ENCODE peak calls at places on chromosomes 16 and 17, in ten cellular contexts. H is mesenteric fat pad; F is CD8-positive, alpha-beta memory T cell; L is WERI-Rb-1; Q is EL; Y is neural progenitor cell; X is NCI-H345; K is stimulated activated CD4-positive, alpha-beta T cell treated with anti-CD3 and anti-CD28 coated beads, Interleukin-4, amount 100 ng/mL, for 1 hour; V is ACHN; M is activated CD4-positive, CD25-positive, alpha-beta regulatory T cell. U is an unnamed sample.

GRCh38 chr17:33508215-33508614 is 215.1 kb upstream of the ASIC2 start:
- DNase-seq in H (no peak), F (no peak), L (no peak), Q (no peak), Y (no peak), X (no peak), K (no peak), V (no peak), M (no peak), U (no peak)

GRCh38 chr16:5056347-5056746 is 9.4 kb downstream of the C16orf89 start:
- DNase-seq in H (no peak), F (peak), L (peak), Q (peak), Y (peak), X (no peak), K (peak), V (no peak), M (no peak), U (peak)

GRCh38 chr16:12781777-12782176 is 21.9 kb downstream of the CPPED1 start:
- DNase-seq in H (no peak), F (no peak), L (no peak), Q (no peak), Y (no peak), X (no peak), K (no peak), V (no peak), M (no peak), U (no peak)

GRCh38 chr16:54460254-54460860 is 173.8 kb upstream of the IRX3 start:
- DNase-seq in H (no peak), F (no peak), L (no peak), Q (no peak), Y (no peak), X (no peak), K (no peak), V (no peak), M (no peak), U (no peak)

GRCh38 chr16:2500937-2501750 is 12.6 kb upstream of the ATP6V0C start:
- DNase-seq in H (peak), F (peak), L (peak), Q (peak), Y (peak), X (peak), K (peak), V (peak), M (peak), U (peak)

GRCh38 chr17:81952792-81953228 is 5.8 kb upstream of the MYADML2 start:
- DNase-seq in H (no peak), F (no peak), L (no peak), Q (no peak), Y (no peak), X (no peak), K (no peak), V (no peak), M (no peak), U (no peak)

GRCh38 chr16:77344306-77344705 is 90.5 kb downstream of the ADAMTS18 start:
- DNase-seq in H (no peak), F (no peak), L (no peak), Q (no peak), Y (no peak), X (no peak), K (no peak), V (no peak), M (no peak), U (no peak)

GRCh38 chr17:41415411-41415810 is 9.0 kb downstream of the KRT37 start:
- DNase-seq in H (no peak), F (no peak), L (no peak), Q (no peak), Y (no peak), X (no peak), K (no peak), V (no peak), M (no peak), U (no peak)

GRCh38 chr16:2469399-2470233 is 1.5 kb upstream of the NTN3 start:
- DNase-seq in H (no peak), F (no peak), L (peak), Q (no peak), Y (no peak), X (peak), K (no peak), V (no peak), M (no peak), U (peak)

GRCh38 chr17:81295678-81296381 is 723 bp upstream of the SLC38A10 start:
- DNase-seq in H (no peak), F (peak), L (peak), Q (peak), Y (peak), X (peak), K (peak), V (peak), M (no peak), U (no peak)

GRCh38 chr17:35359396-35359795 is 14.0 kb downstream of the SLFN11 start:
- DNase-seq in H (no peak), F (no peak), L (no peak), Q (no peak), Y (no peak), X (no peak), K (no peak), V (no peak), M (no peak), U (no peak)

GRCh38 chr17:42266918-42267766 is 9.0 kb downstream of the STAT5B start:
- DNase-seq in H (no peak), F (peak), L (no peak), Q (peak), Y (no peak), X (no peak), K (no peak), V (no peak), M (no peak), U (no peak)

GRCh38 chr17:50219345-50219744 is 17.9 kb upstream of the COL1A1 start:
- DNase-seq in H (no peak), F (no peak), L (no peak), Q (peak), Y (no peak), X (no peak), K (no peak), V (peak), M (no peak), U (no peak)

GRCh38 chr16:82047374-82047773 is 12.3 kb downstream of the HSD17B2 start:
- DNase-seq in H (no peak), F (no peak), L (no peak), Q (no peak), Y (no peak), X (no peak), K (no peak), V (no peak), M (no peak), U (no peak)

GRCh38 chr17:32826076-32826475 is 50.8 kb downstream of the MYO1D start:
- DNase-seq in H (no peak), F (no peak), L (no peak), Q (no peak), Y (no peak), X (no peak), K (no peak), V (no peak), M (no peak), U (no peak)

GRCh38 chr16:83769397-83770008 is 38.3 kb upstream of the HSBP1 start:
- DNase-seq in H (no peak), F (no peak), L (no peak), Q (no peak), Y (no peak), X (no peak), K (no peak), V (no peak), M (no peak), U (no peak)

GRCh38 chr17:39954876-39955275 is 7.9 kb upstream of the GSDMA start:
- DNase-seq in H (no peak), F (no peak), L (peak), Q (no peak), Y (no peak), X (no peak), K (no peak), V (no peak), M (no peak), U (no peak)

GRCh38 chr17:34146440-34147043 is 108.5 kb upstream of the CCL2 start:
- DNase-seq in H (no peak), F (peak), L (peak), Q (no peak), Y (peak), X (peak), K (peak), V (peak), M (no peak), U (peak)

GRCh38 chr17:75683467-75684041 is 16.4 kb downstream of the SAP30BP start:
- DNase-seq in H (no peak), F (no peak), L (no peak), Q (peak), Y (no peak), X (no peak), K (no peak), V (peak), M (no peak), U (no peak)

GRCh38 chr17:74037320-74037719 is 166.2 kb upstream of the RPL38 start:
- DNase-seq in H (no peak), F (no peak), L (peak), Q (no peak), Y (peak), X (peak), K (no peak), V (peak), M (no peak), U (no peak)

GRCh38 chr16:86085161-86085611 is 186.2 kb downstream of the IRF8 start:
- DNase-seq in H (peak), F (no peak), L (no peak), Q (no peak), Y (no peak), X (no peak), K (no peak), V (no peak), M (no peak), U (no peak)

GRCh38 chr17:73261952-73262675 is 434 bp upstream of the CPSF4L start:
- DNase-seq in H (no peak), F (no peak), L (no peak), Q (no peak), Y (peak), X (peak), K (no peak), V (no peak), M (no peak), U (no peak)

GRCh38 chr16:86970279-86970678 is 346.9 kb downstream of the C16orf95 start:
- DNase-seq in H (no peak), F (no peak), L (no peak), Q (no peak), Y (no peak), X (no peak), K (no peak), V (no peak), M (no peak), U (no peak)

GRCh38 chr17:78884148-78884870 is 18.7 kb downstream of the CEP295NL start:
- DNase-seq in H (no peak), F (no peak), L (no peak), Q (peak), Y (peak), X (no peak), K (no peak), V (peak), M (no peak), U (no peak)

GRCh38 chr17:17225901-17226300 is 11.1 kb downstream of the FLCN start:
- DNase-seq in H (no peak), F (no peak), L (no peak), Q (no peak), Y (no peak), X (no peak), K (no peak), V (no peak), M (no peak), U (no peak)